ENCODE peak calls at places on chromosomes 4 and X, in seven cellular contexts. One of them, this sample, is unnamed.

GRCh38 chr4:102390438-102390837 is 45.2 kb upstream of the SLC39A8 start:
- DNase-seq in stimulated activated CD4-positive, alpha-beta T cell treated with anti-CD3 and anti-CD28 coated beads, Interleukin-1b, Interleukin-23, amount 100 ng/mL, for 24 hours: no peak
- DNase-seq in AG09319: no peak
- DNase-seq in SJSA1: no peak
- DNase-seq in activated T-cell treated with anti-CD3 and anti-CD28 coated beads for 1 hour: no peak
- DNase-seq in NCI-H510A treated with DMSO at 0.1 percent for 48 hours: no peak
- DNase-seq in HTR-8/SVneo: no peak
- DNase-seq in this sample: no peak

GRCh38 chrX:16606142-16606720 is 43.7 kb upstream of the S100G start:
- DNase-seq in stimulated activated CD4-positive, alpha-beta T cell treated with anti-CD3 and anti-CD28 coated beads, Interleukin-1b, Interleukin-23, amount 100 ng/mL, for 24 hours: no peak
- DNase-seq in AG09319: no peak
- DNase-seq in SJSA1: no peak
- DNase-seq in activated T-cell treated with anti-CD3 and anti-CD28 coated beads for 1 hour: no peak
- DNase-seq in NCI-H510A treated with DMSO at 0.1 percent for 48 hours: no peak
- DNase-seq in HTR-8/SVneo: no peak
- DNase-seq in this sample: no peak

GRCh38 chr4:7890635-7891393 is 48.8 kb downstream of the AFAP1 start:
- DNase-seq in stimulated activated CD4-positive, alpha-beta T cell treated with anti-CD3 and anti-CD28 coated beads, Interleukin-1b, Interleukin-23, amount 100 ng/mL, for 24 hours: no peak
- DNase-seq in AG09319: peak; percentile 61
- DNase-seq in SJSA1: peak; percentile 60
- DNase-seq in activated T-cell treated with anti-CD3 and anti-CD28 coated beads for 1 hour: no peak
- DNase-seq in NCI-H510A treated with DMSO at 0.1 percent for 48 hours: no peak
- DNase-seq in HTR-8/SVneo: peak; percentile 67
- DNase-seq in this sample: no peak

GRCh38 chr4:46986922-46987638 is 6.3 kb downstream of the GABRA4 start:
- DNase-seq in stimulated activated CD4-positive, alpha-beta T cell treated with anti-CD3 and anti-CD28 coated beads, Interleukin-1b, Interleukin-23, amount 100 ng/mL, for 24 hours: no peak
- DNase-seq in AG09319: no peak
- DNase-seq in SJSA1: no peak
- DNase-seq in activated T-cell treated with anti-CD3 and anti-CD28 coated beads for 1 hour: no peak
- DNase-seq in NCI-H510A treated with DMSO at 0.1 percent for 48 hours: no peak
- DNase-seq in HTR-8/SVneo: no peak
- DNase-seq in this sample: no peak

GRCh38 chr4:83113429-83113786 is 1.1 kb downstream of the PLAC8 start:
- DNase-seq in stimulated activated CD4-positive, alpha-beta T cell treated with anti-CD3 and anti-CD28 coated beads, Interleukin-1b, Interleukin-23, amount 100 ng/mL, for 24 hours: no peak
- DNase-seq in AG09319: no peak
- DNase-seq in SJSA1: peak; percentile 51
- DNase-seq in activated T-cell treated with anti-CD3 and anti-CD28 coated beads for 1 hour: no peak
- DNase-seq in NCI-H510A treated with DMSO at 0.1 percent for 48 hours: no peak
- DNase-seq in HTR-8/SVneo: no peak
- DNase-seq in this sample: no peak

GRCh38 chr4:108926058-108926457 is 163.2 kb upstream of the ETNPPL start:
- DNase-seq in stimulated activated CD4-positive, alpha-beta T cell treated with anti-CD3 and anti-CD28 coated beads, Interleukin-1b, Interleukin-23, amount 100 ng/mL, for 24 hours: no peak
- DNase-seq in AG09319: no peak
- DNase-seq in SJSA1: no peak
- DNase-seq in activated T-cell treated with anti-CD3 and anti-CD28 coated beads for 1 hour: no peak
- DNase-seq in NCI-H510A treated with DMSO at 0.1 percent for 48 hours: no peak
- DNase-seq in HTR-8/SVneo: no peak
- DNase-seq in this sample: no peak

GRCh38 chrX:120308558-120308957 is 2.7 kb downstream of the TMEM255A start:
- DNase-seq in stimulated activated CD4-positive, alpha-beta T cell treated with anti-CD3 and anti-CD28 coated beads, Interleukin-1b, Interleukin-23, amount 100 ng/mL, for 24 hours: no peak
- DNase-seq in AG09319: no peak
- DNase-seq in SJSA1: no peak
- DNase-seq in activated T-cell treated with anti-CD3 and anti-CD28 coated beads for 1 hour: no peak
- DNase-seq in NCI-H510A treated with DMSO at 0.1 percent for 48 hours: no peak
- DNase-seq in HTR-8/SVneo: no peak
- DNase-seq in this sample: no peak

GRCh38 chrX:40176979-40177430 is 79.2 kb upstream of the BCOR start:
- DNase-seq in stimulated activated CD4-positive, alpha-beta T cell treated with anti-CD3 and anti-CD28 coated beads, Interleukin-1b, Interleukin-23, amount 100 ng/mL, for 24 hours: no peak
- DNase-seq in AG09319: no peak
- DNase-seq in SJSA1: no peak
- DNase-seq in activated T-cell treated with anti-CD3 and anti-CD28 coated beads for 1 hour: no peak
- DNase-seq in NCI-H510A treated with DMSO at 0.1 percent for 48 hours: no peak
- DNase-seq in HTR-8/SVneo: no peak
- DNase-seq in this sample: no peak

GRCh38 chr4:57442834-57443291 is 332.7 kb upstream of the IGFBP7 start:
- DNase-seq in stimulated activated CD4-positive, alpha-beta T cell treated with anti-CD3 and anti-CD28 coated beads, Interleukin-1b, Interleukin-23, amount 100 ng/mL, for 24 hours: no peak
- DNase-seq in AG09319: no peak
- DNase-seq in SJSA1: no peak
- DNase-seq in activated T-cell treated with anti-CD3 and anti-CD28 coated beads for 1 hour: no peak
- DNase-seq in NCI-H510A treated with DMSO at 0.1 percent for 48 hours: peak; percentile 87
- DNase-seq in HTR-8/SVneo: peak; percentile 15
- DNase-seq in this sample: no peak

GRCh38 chr4:70158576-70158975 is 4.5 kb downstream of the PRR27 start:
- DNase-seq in stimulated activated CD4-positive, alpha-beta T cell treated with anti-CD3 and anti-CD28 coated beads, Interleukin-1b, Interleukin-23, amount 100 ng/mL, for 24 hours: no peak
- DNase-seq in AG09319: no peak
- DNase-seq in SJSA1: no peak
- DNase-seq in activated T-cell treated with anti-CD3 and anti-CD28 coated beads for 1 hour: no peak
- DNase-seq in NCI-H510A treated with DMSO at 0.1 percent for 48 hours: peak; percentile 22
- DNase-seq in HTR-8/SVneo: no peak
- DNase-seq in this sample: no peak

GRCh38 chr4:89681219-89681618 is 155.7 kb downstream of the SNCA start:
- DNase-seq in stimulated activated CD4-positive, alpha-beta T cell treated with anti-CD3 and anti-CD28 coated beads, Interleukin-1b, Interleukin-23, amount 100 ng/mL, for 24 hours: no peak
- DNase-seq in AG09319: no peak
- DNase-seq in SJSA1: no peak
- DNase-seq in activated T-cell treated with anti-CD3 and anti-CD28 coated beads for 1 hour: no peak
- DNase-seq in NCI-H510A treated with DMSO at 0.1 percent for 48 hours: peak; percentile 91
- DNase-seq in HTR-8/SVneo: no peak
- DNase-seq in this sample: no peak

GRCh38 chr4:8705161-8706145 is 112.9 kb downstream of the CPZ start:
- DNase-seq in stimulated activated CD4-positive, alpha-beta T cell treated with anti-CD3 and anti-CD28 coated beads, Interleukin-1b, Interleukin-23, amount 100 ng/mL, for 24 hours: no peak
- DNase-seq in AG09319: no peak
- DNase-seq in SJSA1: no peak
- DNase-seq in activated T-cell treated with anti-CD3 and anti-CD28 coated beads for 1 hour: no peak
- DNase-seq in NCI-H510A treated with DMSO at 0.1 percent for 48 hours: no peak
- DNase-seq in HTR-8/SVneo: no peak
- DNase-seq in this sample: no peak

GRCh38 chr4:17526695-17527477 is 11.9 kb downstream of the CLRN2 start:
- DNase-seq in stimulated activated CD4-positive, alpha-beta T cell treated with anti-CD3 and anti-CD28 coated beads, Interleukin-1b, Interleukin-23, amount 100 ng/mL, for 24 hours: no peak
- DNase-seq in AG09319: no peak
- DNase-seq in SJSA1: no peak
- DNase-seq in activated T-cell treated with anti-CD3 and anti-CD28 coated beads for 1 hour: no peak
- DNase-seq in NCI-H510A treated with DMSO at 0.1 percent for 48 hours: no peak
- DNase-seq in HTR-8/SVneo: no peak
- DNase-seq in this sample: no peak